ENCODE peak calls at places on chromosomes 1 and 21, in eight cellular contexts. D, X, H, L, G, J, U and O are unnamed samples.

GRCh38 chr21:26715878-26716506 is 129.2 kb downstream of the ADAMTS1 start:
- DNase-seq in G (peak), L (no peak), U (peak), X (peak), D (peak), J (no peak), H (peak), O (no peak)

GRCh38 chr1:22825790-22826189 is 115.2 kb downstream of the EPHB2 start:
- DNase-seq in J (no peak), U (no peak), L (no peak), D (no peak), H (no peak), X (no peak), G (no peak), O (no peak)

GRCh38 chr1:39410915-39411436 is 80.5 kb upstream of the BMP8A start:
- DNase-seq in L (no peak), H (peak), U (peak), J (peak), G (peak), X (peak), D (peak), O (peak)

GRCh38 chr1:219215477-219215876 is 41.8 kb downstream of the LYPLAL1 start:
- DNase-seq in D (no peak), G (no peak), J (no peak), U (no peak), X (no peak), H (no peak), L (no peak), O (no peak)

GRCh38 chr1:184889902-184890301 is 84.4 kb downstream of the NIBAN1 start:
- DNase-seq in D (no peak), J (no peak), X (no peak), U (no peak), H (no peak), L (no peak), G (no peak), O (no peak)

GRCh38 chr1:230753586-230754251 is 6.5 kb downstream of the CAPN9 start:
- DNase-seq in X (peak), H (no peak), J (peak), G (peak), L (no peak), D (no peak), U (no peak), O (no peak)

GRCh38 chr1:246875041-246876026 is 56.4 kb downstream of the AHCTF1 start:
- DNase-seq in G (peak), L (no peak), H (peak), J (no peak), D (peak), U (no peak), X (no peak), O (peak)

GRCh38 chr1:224427346-224427745 is 7.3 kb downstream of the WDR26 start:
- DNase-seq in D (peak), X (no peak), L (no peak), G (peak), U (no peak), H (peak), J (no peak), O (peak)

GRCh38 chr21:27700974-27701614 is 734.2 kb upstream of the ADAMTS5 start:
- DNase-seq in L (no peak), H (peak), J (peak), D (peak), G (peak), U (peak), X (peak), O (peak)

GRCh38 chr1:198605426-198605825 is 33.4 kb upstream of the PTPRC start:
- DNase-seq in D (no peak), J (no peak), U (no peak), L (no peak), X (peak), G (no peak), H (no peak), O (no peak)

GRCh38 chr1:228821252-228821651 is 86.0 kb downstream of the RHOU start:
- DNase-seq in J (no peak), H (no peak), D (no peak), U (no peak), L (no peak), X (no peak), G (no peak), O (no peak)

GRCh38 chr21:32523463-32523862 is 61.9 kb downstream of the TCP10L start:
- DNase-seq in D (no peak), U (no peak), X (no peak), H (no peak), L (no peak), J (no peak), G (no peak), O (no peak)

GRCh38 chr1:165073402-165074007 is 283.0 kb downstream of the LMX1A start:
- DNase-seq in J (peak), L (no peak), D (peak), H (peak), U (peak), X (no peak), G (peak), O (no peak)

GRCh38 chr1:159916240-159917051 is 8.9 kb downstream of the TAGLN2 start:
- DNase-seq in H (peak), D (peak), J (no peak), X (no peak), L (no peak), U (peak), G (peak), O (peak)

GRCh38 chr1:107526524-107527198 is 385.8 kb downstream of the NTNG1 start:
- DNase-seq in J (peak), D (no peak), L (no peak), G (no peak), U (peak), X (no peak), H (no peak), O (no peak)

GRCh38 chr1:205199931-205200299 is 11.6 kb downstream of the DSTYK start:
- DNase-seq in L (no peak), D (no peak), H (no peak), U (no peak), X (no peak), G (no peak), J (no peak), O (no peak)

GRCh38 chr1:3409737-3410434 is 44.6 kb upstream of the ARHGEF16 start:
- DNase-seq in H (peak), L (no peak), D (peak), X (peak), J (peak), G (peak), U (peak), O (peak)

GRCh38 chr1:84020151-84020550 is 21.2 kb upstream of the TTLL7 start:
- DNase-seq in U (no peak), L (no peak), X (no peak), J (peak), H (no peak), G (no peak), D (no peak), O (no peak)

GRCh38 chr21:46144464-46145070 is 10.8 kb downstream of the FTCD start:
- DNase-seq in U (no peak), J (no peak), L (no peak), G (no peak), H (no peak), D (no peak), X (no peak), O (no peak)

GRCh38 chr1:26696645-26697440 is 1.0 kb downstream of the ARID1A start:
- DNase-seq in J (peak), G (no peak), H (no peak), D (no peak), L (no peak), X (peak), U (no peak), O (no peak)

GRCh38 chr21:28601708-28602107 is 391.0 kb downstream of the LTN1 start:
- DNase-seq in D (peak), J (no peak), G (no peak), X (no peak), L (no peak), H (no peak), U (no peak), O (no peak)

GRCh38 chr1:207579436-207579799 is 65.5 kb upstream of the CR1L start:
- DNase-seq in L (no peak), U (peak), D (peak), X (peak), G (peak), H (peak), J (peak), O (no peak)

GRCh38 chr21:29749957-29750356 is 189.8 kb downstream of the GRIK1 start:
- DNase-seq in G (no peak), J (no peak), H (no peak), X (no peak), L (no peak), U (no peak), D (no peak), O (no peak)

GRCh38 chr1:145425436-145426029 is at the start of gene NBPF20:
- DNase-seq in D (peak), H (peak), J (peak), U (peak), G (peak), L (no peak), X (peak), O (no peak)

GRCh38 chr1:208223136-208223535 is 21.0 kb downstream of the PLXNA2 start:
- DNase-seq in J (no peak), L (no peak), U (no peak), H (no peak), D (no peak), G (no peak), X (no peak), O (no peak)

GRCh38 chr1:103125219-103125618 is 16.9 kb upstream of the COL11A1 start:
- DNase-seq in D (peak), H (no peak), J (no peak), G (no peak), U (no peak), L (no peak), X (no peak), O (no peak)

GRCh38 chr21:38787461-38788274 is 18.1 kb upstream of the ETS2 start:
- DNase-seq in D (peak), X (no peak), U (peak), G (no peak), L (no peak), J (peak), H (no peak), O (no peak)

GRCh38 chr1:24339996-24340395 is 20.8 kb downstream of the GRHL3 start:
- DNase-seq in G (no peak), L (no peak), J (no peak), D (no peak), U (no peak), H (no peak), X (no peak), O (no peak)

GRCh38 chr1:117670996-117671780 is 65.3 kb downstream of the TENT5C start:
- DNase-seq in H (no peak), D (no peak), G (no peak), J (no peak), X (no peak), U (no peak), L (no peak), O (no peak)

GRCh38 chr1:88302843-88303486 is 381.1 kb upstream of the PKN2 start:
- DNase-seq in G (no peak), U (peak), J (no peak), X (no peak), H (peak), L (no peak), D (peak), O (peak)

GRCh38 chr1:246117066-246117791 is 389.9 kb downstream of the SMYD3 start:
- DNase-seq in L (no peak), H (peak), G (peak), U (peak), X (peak), D (peak), J (peak), O (peak)

GRCh38 chr1:55639051-55639450 is 423.9 kb upstream of the USP24 start:
- DNase-seq in D (no peak), L (no peak), U (no peak), J (no peak), G (no peak), X (no peak), H (no peak), O (no peak)

GRCh38 chr1:190479537-190479936 is 1.9 kb upstream of the BRINP3 start:
- DNase-seq in G (no peak), H (no peak), D (no peak), U (no peak), L (no peak), J (peak), X (no peak), O (no peak)

GRCh38 chr1:77725706-77726105 is 33.9 kb downstream of the USP33 start:
- DNase-seq in G (no peak), J (no peak), H (no peak), L (no peak), X (no peak), D (no peak), U (no peak), O (no peak)

GRCh38 chr1:11869104-11869503 is 10.4 kb upstream of the NPPB start:
- DNase-seq in U (no peak), L (no peak), D (no peak), H (no peak), X (no peak), G (no peak), J (no peak), O (no peak)

GRCh38 chr1:61334718-61335589 is 252.6 kb downstream of the NFIA start:
- DNase-seq in J (no peak), L (no peak), D (peak), H (no peak), U (no peak), X (no peak), G (no peak), O (no peak)